ENCODE peak calls at places on chromosome 15, in ten cellular contexts. O is neural crest cell, R is Panc1, A is OCI-LY7, K is adrenal gland, Y is cardiac muscle cell, F is H9, N is GM10248, D is fibroblast of pulmonary artery, V is IMR-90. T is an unnamed sample.

GRCh38 chr15:77599899-77600298 is 32.8 kb downstream of the LINGO1 start:
- DNase-seq in D (peak), K (no peak), R (no peak), N (no peak), O (no peak), F (peak), Y (peak), V (peak), A (peak), T (no peak)

GRCh38 chr15:98524838-98525540 is 123.3 kb upstream of the IGF1R start:
- DNase-seq in D (no peak), A (no peak), K (no peak), R (no peak), Y (no peak), V (no peak), O (no peak), N (no peak), F (no peak), T (no peak)

GRCh38 chr15:60721706-60722105 is 242.8 kb upstream of the ICE2 start:
- DNase-seq in V (peak), R (no peak), D (peak), A (no peak), N (no peak), K (peak), O (no peak), Y (peak), F (no peak), T (no peak)

GRCh38 chr15:38164061-38164460 is 88.6 kb upstream of the SPRED1 start:
- DNase-seq in A (no peak), O (no peak), R (no peak), F (no peak), D (no peak), K (no peak), V (no peak), Y (no peak), N (no peak), T (no peak)

GRCh38 chr15:80876034-80876433 is 96.9 kb downstream of the CEMIP start:
- DNase-seq in R (no peak), D (peak), N (no peak), V (no peak), O (no peak), Y (peak), F (no peak), A (no peak), K (no peak), T (no peak)

GRCh38 chr15:38010390-38010789 is 76.0 kb downstream of the TMCO5A start:
- DNase-seq in Y (no peak), D (no peak), R (no peak), O (no peak), N (no peak), K (no peak), V (no peak), F (peak), A (no peak), T (no peak)

GRCh38 chr15:63575312-63575711 is 21.9 kb upstream of the FBXL22 start:
- DNase-seq in Y (no peak), R (no peak), N (no peak), K (no peak), A (no peak), F (no peak), D (no peak), O (no peak), V (no peak), T (no peak)

GRCh38 chr15:92683511-92683834 is 27.9 kb upstream of the FAM174B start:
- DNase-seq in A (no peak), Y (peak), O (peak), N (no peak), K (peak), R (peak), D (peak), F (peak), V (no peak), T (no peak)

GRCh38 chr15:36694574-36694973 is 115.1 kb downstream of the CDIN1 start:
- DNase-seq in K (no peak), D (no peak), A (no peak), V (no peak), F (no peak), O (no peak), Y (no peak), R (no peak), N (no peak), T (no peak)

GRCh38 chr15:77866186-77866585 is 211.3 kb downstream of the TBC1D2B start:
- DNase-seq in V (no peak), F (peak), A (no peak), O (no peak), R (no peak), K (no peak), D (no peak), Y (no peak), N (no peak), T (no peak)

GRCh38 chr15:72728821-72729220 is 42.8 kb downstream of the BBS4 start:
- DNase-seq in Y (no peak), F (no peak), V (no peak), R (no peak), K (no peak), O (no peak), N (no peak), A (no peak), D (no peak), T (no peak)

GRCh38 chr15:99181544-99181943 is 67.8 kb downstream of the TTC23 start:
- DNase-seq in D (no peak), F (no peak), V (no peak), Y (peak), A (no peak), K (peak), R (no peak), O (no peak), N (no peak), T (no peak)

GRCh38 chr15:73127302-73127936 is 75.2 kb downstream of the NEO1 start:
- DNase-seq in K (peak), V (peak), R (peak), Y (peak), A (peak), F (peak), O (peak), N (peak), D (peak), T (no peak)

GRCh38 chr15:76987896-76988860 is 6.7 kb upstream of the PSTPIP1 start:
- DNase-seq in K (no peak), A (peak), V (no peak), O (no peak), D (no peak), R (no peak), N (peak), Y (no peak), F (peak), T (no peak)

GRCh38 chr15:66405605-66406004 is 18.9 kb downstream of the MAP2K1 start:
- DNase-seq in R (no peak), A (no peak), V (peak), F (no peak), O (no peak), K (no peak), D (peak), Y (peak), N (no peak), T (no peak)

GRCh38 chr15:38362355-38362754 is 91.6 kb upstream of the FAM98B start:
- DNase-seq in V (no peak), D (no peak), K (no peak), F (no peak), N (no peak), A (no peak), O (no peak), Y (no peak), R (no peak), T (no peak)

GRCh38 chr15:57772223-57772957 is 65.9 kb downstream of the POLR2M start:
- DNase-seq in D (peak), A (no peak), O (no peak), F (peak), V (peak), N (no peak), K (no peak), Y (no peak), R (no peak), T (no peak)

GRCh38 chr15:68028137-68028771 is 25.9 kb upstream of the PIAS1 start:
- DNase-seq in Y (no peak), D (no peak), K (no peak), V (no peak), A (no peak), F (no peak), N (no peak), R (no peak), O (no peak), T (no peak)

GRCh38 chr15:48865387-48866079 is 12.4 kb upstream of the EID1 start:
- DNase-seq in N (no peak), V (peak), F (peak), Y (peak), A (no peak), D (peak), K (no peak), O (no peak), R (no peak), T (no peak)

GRCh38 chr15:28017423-28017924 is 81.6 kb downstream of the OCA2 start:
- DNase-seq in N (no peak), V (no peak), O (no peak), Y (no peak), K (no peak), F (no peak), A (no peak), D (no peak), R (no peak), T (no peak)

GRCh38 chr15:63973212-63974009 is 72.9 kb downstream of the DAPK2 start:
- DNase-seq in D (peak), F (no peak), Y (no peak), R (no peak), O (no peak), K (no peak), V (peak), A (no peak), N (no peak), T (no peak)

GRCh38 chr15:57972801-57973311 is 92.7 kb downstream of the ALDH1A2 start:
- DNase-seq in N (no peak), F (no peak), V (no peak), R (no peak), D (no peak), A (no peak), O (no peak), Y (no peak), K (no peak), T (no peak)

GRCh38 chr15:25391971-25392733 is 46.7 kb downstream of the UBE3A start:
- DNase-seq in O (no peak), V (peak), F (no peak), D (peak), A (no peak), K (no peak), Y (peak), N (no peak), R (no peak), T (no peak)

GRCh38 chr15:65366122-65366892 is 11.5 kb downstream of the IGDCC3 start:
- DNase-seq in K (no peak), Y (no peak), N (no peak), V (no peak), R (no peak), D (no peak), F (peak), O (no peak), A (no peak), T (no peak)

GRCh38 chr15:25226360-25226759 is 212.5 kb downstream of the UBE3A start:
- DNase-seq in V (no peak), F (no peak), R (no peak), N (no peak), O (no peak), Y (no peak), A (no peak), K (no peak), D (no peak), T (no peak)

GRCh38 chr15:56249080-56249479 is 5.4 kb upstream of the RFX7 start:
- DNase-seq in V (peak), K (peak), A (peak), N (no peak), O (no peak), F (peak), R (no peak), Y (peak), D (peak), T (no peak)

GRCh38 chr15:64013179-64014043 is 32.9 kb downstream of the DAPK2 start:
- DNase-seq in N (no peak), R (no peak), Y (no peak), V (no peak), K (no peak), D (no peak), A (no peak), F (no peak), O (no peak), T (no peak)

GRCh38 chr15:27167738-27168137 is 196.8 kb downstream of the GABRG3 start:
- DNase-seq in V (no peak), D (no peak), K (no peak), Y (no peak), O (no peak), A (no peak), R (no peak), N (no peak), F (no peak), T (no peak)

GRCh38 chr15:68277131-68277604 is 377 bp upstream of the FEM1B start:
- DNase-seq in R (no peak), K (no peak), N (no peak), V (peak), D (peak), A (no peak), F (no peak), O (no peak), Y (peak), T (no peak)

GRCh38 chr15:98609144-98609852 is 39.0 kb upstream of the IGF1R start:
- DNase-seq in K (no peak), A (no peak), N (no peak), D (peak), O (no peak), R (no peak), V (peak), F (peak), Y (peak), T (no peak)

GRCh38 chr15:47511241-47511640 is 206.1 kb upstream of the SEMA6D start:
- DNase-seq in F (no peak), R (no peak), O (no peak), A (no peak), V (no peak), D (no peak), K (no peak), Y (no peak), N (no peak), T (no peak)

GRCh38 chr15:57570994-57571393 is 20.7 kb upstream of the MYZAP start:
- DNase-seq in K (no peak), A (no peak), N (no peak), D (peak), F (no peak), V (peak), Y (peak), O (no peak), R (no peak), T (no peak)

GRCh38 chr15:73078722-73079121 is 26.5 kb downstream of the NEO1 start:
- DNase-seq in V (peak), K (no peak), A (no peak), R (no peak), D (peak), O (no peak), F (no peak), N (no peak), Y (peak), T (no peak)

GRCh38 chr15:29103825-29104565 is 165.6 kb downstream of the NSMCE3 start:
- DNase-seq in R (no peak), D (peak), A (peak), K (peak), V (peak), N (peak), F (peak), O (peak), Y (peak), T (no peak)
- TF ChIP-seq CTCF in R (peak), D (peak), A (peak), K (peak), V (peak), N (peak), F (peak), O (peak), Y (peak), T (no peak)

DNA sequence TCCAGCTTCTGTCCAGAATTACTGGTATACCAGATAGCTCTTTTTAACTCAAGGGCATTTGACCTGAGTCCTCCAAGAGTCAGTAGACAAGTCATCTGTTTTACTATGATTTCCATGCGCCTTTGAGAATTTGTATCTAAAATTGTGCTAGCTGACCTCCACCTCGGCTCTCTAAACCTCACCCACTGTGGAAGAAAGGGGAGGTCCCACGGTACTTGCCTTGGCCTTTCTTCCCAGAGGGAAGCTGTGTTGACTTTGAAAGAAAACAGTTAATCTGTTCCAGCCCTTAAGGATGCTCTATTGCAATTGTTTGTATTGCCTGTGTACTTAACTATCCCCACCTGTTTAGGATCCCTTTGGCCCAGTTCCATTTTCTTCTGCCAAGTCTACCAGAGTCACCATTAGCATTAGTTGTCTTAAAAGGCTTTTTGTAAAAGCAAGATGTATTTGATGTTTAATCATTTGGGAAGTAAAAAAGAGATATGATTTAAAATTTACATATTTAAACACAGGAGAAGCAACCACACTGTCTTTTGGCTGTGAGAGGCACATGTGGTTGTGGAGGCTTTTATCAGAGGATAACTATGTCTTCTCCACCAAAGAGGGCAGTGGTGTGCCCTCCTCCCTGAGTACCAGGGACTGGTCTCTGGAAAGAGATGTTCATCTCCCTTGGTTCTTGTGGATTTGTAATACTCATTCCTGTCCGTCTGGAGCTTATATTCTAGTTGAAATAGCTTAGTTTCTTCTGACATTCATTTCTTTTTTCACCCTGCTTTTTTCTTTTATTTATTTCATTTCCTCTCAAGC is 88.8 kb downstream of the CRTC3 start:
- DNase-seq in V (peak), F (no peak), N (no peak), R (no peak), K (no peak), D (no peak), Y (no peak), O (no peak), A (no peak), T (no peak)
- TF ChIP-seq CTCF in V (no peak), F (peak), N (no peak), R (no peak), K (no peak), D (no peak), Y (no peak), O (no peak), A (peak), T (no peak)

DNA sequence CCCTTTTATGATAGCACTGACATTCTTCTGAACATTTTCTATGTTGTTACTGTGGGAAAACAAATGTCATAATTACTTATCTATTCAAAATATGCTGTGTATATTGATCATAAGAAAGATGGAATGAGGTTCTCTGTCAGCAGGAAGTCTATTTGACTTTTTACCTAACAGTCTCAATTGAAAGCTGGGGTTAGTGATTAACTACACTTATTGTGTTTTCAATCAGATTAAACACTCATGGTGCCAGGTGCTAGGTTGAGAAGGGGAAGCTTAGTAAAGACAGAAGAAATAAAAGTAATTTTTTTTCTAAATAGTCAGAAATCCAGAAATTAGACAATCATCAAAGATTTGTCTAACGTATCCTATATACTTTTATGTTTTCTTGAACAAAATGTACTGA is 281.0 kb upstream of the NR2E3 start:
- DNase-seq in V (no peak), N (no peak), O (no peak), D (no peak), A (no peak), K (no peak), F (no peak), R (no peak), Y (no peak), T (no peak)
- TF ChIP-seq CTCF in V (no peak), N (no peak), O (no peak), D (no peak), A (no peak), K (no peak), F (no peak), R (no peak), Y (no peak), T (no peak)

GRCh38 chr15:88258021-88258641 is 1.6 kb upstream of the NTRK3 start:
- DNase-seq in K (no peak), V (no peak), N (no peak), D (peak), A (peak), R (no peak), Y (peak), O (no peak), F (peak), T (no peak)
- TF ChIP-seq CTCF in K (no peak), V (no peak), N (peak), D (peak), A (peak), R (no peak), Y (peak), O (peak), F (peak), T (no peak)

GRCh38 chr15:62391565-62392262 is 226.6 kb upstream of the C2CD4B start:
- DNase-seq in V (peak), N (peak), R (no peak), K (peak), D (peak), A (peak), O (peak), F (peak), Y (peak), T (no peak)
- TF ChIP-seq CTCF in V (peak), N (peak), R (peak), K (no peak), D (peak), A (no peak), O (peak), F (peak), Y (peak), T (no peak)

GRCh38 chr15:70063284-70063991 is 34.3 kb downstream of the TLE3 start:
- DNase-seq in F (no peak), N (no peak), A (no peak), K (no peak), O (no peak), V (no peak), D (no peak), Y (no peak), R (no peak), T (no peak)

GRCh38 chr15:70065006-70065722 is 32.6 kb downstream of the TLE3 start:
- DNase-seq in O (no peak), R (no peak), K (no peak), F (no peak), V (no peak), N (no peak), D (no peak), Y (no peak), A (no peak), T (no peak)

GRCh38 chr15:70063992-70064379 is 33.7 kb downstream of the TLE3 start:
- DNase-seq in O (no peak), A (no peak), D (no peak), V (no peak), N (no peak), Y (no peak), F (no peak), R (no peak), K (no peak), T (no peak)

GRCh38 chr15:70066004-70066403 is 31.7 kb downstream of the TLE3 start:
- DNase-seq in A (no peak), V (no peak), F (no peak), R (no peak), D (no peak), N (no peak), O (no peak), K (no peak), Y (no peak), T (no peak)

DNA sequence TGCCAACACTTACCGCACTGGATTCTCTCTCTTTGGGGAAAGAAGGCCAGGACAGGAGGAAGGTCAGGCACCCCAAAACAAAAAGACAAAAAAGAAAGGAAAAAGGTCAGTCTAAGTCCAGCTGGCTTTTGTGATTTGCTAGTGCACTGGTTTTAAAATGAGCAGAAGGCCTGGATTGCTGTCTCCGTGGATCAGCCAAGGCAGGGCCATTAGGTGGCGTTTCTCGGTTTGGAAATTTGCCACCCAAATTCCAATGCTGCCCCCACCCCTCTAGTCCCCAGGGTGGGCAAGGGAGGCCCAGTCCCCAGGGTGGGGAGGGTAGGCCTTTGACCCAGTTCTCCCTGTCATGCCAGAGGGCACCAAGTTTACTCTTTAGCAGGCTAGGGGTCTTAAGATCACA is 33.3 kb downstream of the TLE3 start:
- DNase-seq in O (no peak), N (no peak), K (no peak), Y (no peak), R (no peak), A (no peak), V (peak), F (no peak), D (no peak), T (no peak)
- TF ChIP-seq CTCF in O (no peak), N (no peak), K (no peak), Y (no peak), R (no peak), A (no peak), V (no peak), F (no peak), D (no peak), T (no peak)